ENCODE peak calls at places on chromosomes 13 and 19, in eight cellular contexts. U is left ventricle myocardium superior; W is hepatic stellate cell; F is mammary epithelial cell; P is stimulated activated CD8-positive, alpha-beta memory T cell treated with anti-CD3 and anti-CD28 coated beads, Interleukin-12 subunit alpha, Interleukin-12 subunit beta, amount 100 ng/mL, for 4 hours; G is GM20000; I is stimulated activated CD4-positive, alpha-beta T cell treated with anti-CD3 and anti-CD28 coated beads, Interleukin-15, amount 100 ng/mL, for 1 hour; S is head of caudate nucleus. C is an unnamed sample.

GRCh38 chr13:79128158-79128557 is 277.9 kb downstream of the RBM26 start:
- DNase-seq in P (no peak), F (peak), W (no peak), I (no peak), G (no peak), S (no peak), U (no peak), C (no peak)

GRCh38 chr19:17469371-17470203 is 737 bp upstream of the SLC27A1 start:
- DNase-seq in U (peak), G (peak), S (peak), W (peak), P (peak), I (peak), F (peak), C (peak)

GRCh38 chr13:81133066-81133465 is 792.1 kb upstream of the SPRY2 start:
- DNase-seq in F (peak), I (no peak), P (no peak), W (no peak), G (no peak), U (no peak), S (no peak), C (no peak)

GRCh38 chr13:35630551-35631275 is 154.2 kb upstream of the MAB21L1 start:
- DNase-seq in S (no peak), W (peak), U (no peak), I (no peak), G (peak), F (peak), P (no peak), C (no peak)

GRCh38 chr19:29687897-29688728 is 22.9 kb downstream of the PLEKHF1 start:
- DNase-seq in F (peak), S (no peak), W (no peak), P (no peak), I (no peak), U (no peak), G (no peak), C (no peak)

GRCh38 chr19:54297759-54298305 is 15.1 kb downstream of the LILRA5 start:
- DNase-seq in P (no peak), U (no peak), G (no peak), S (no peak), I (no peak), W (no peak), F (no peak), C (no peak)

GRCh38 chr13:19670147-19670546 is 36.7 kb downstream of the MPHOSPH8 start:
- DNase-seq in G (no peak), U (no peak), F (no peak), P (no peak), I (no peak), W (no peak), S (no peak), C (no peak)

GRCh38 chr13:110285991-110286923 is 20.7 kb downstream of the COL4A1 start:
- DNase-seq in I (no peak), S (no peak), U (no peak), F (no peak), W (no peak), P (no peak), G (no peak), C (no peak)

GRCh38 chr13:74338341-74338740 is 204.1 kb upstream of the KLF12 start:
- DNase-seq in P (no peak), I (no peak), U (no peak), F (no peak), W (no peak), S (no peak), G (no peak), C (no peak)

GRCh38 chr13:98273824-98274786 is 97.0 kb upstream of the RNF113B start:
- DNase-seq in S (no peak), U (no peak), G (no peak), W (no peak), I (no peak), F (no peak), P (no peak), C (peak)

GRCh38 chr13:114309806-114310410 is 4.4 kb upstream of the CHAMP1 start:
- DNase-seq in F (no peak), W (no peak), S (no peak), U (no peak), I (no peak), P (no peak), G (no peak), C (peak)

GRCh38 chr13:23020246-23020843 is 160.4 kb upstream of the SGCG start:
- DNase-seq in P (no peak), G (peak), S (peak), I (no peak), W (peak), F (peak), U (no peak), C (peak)

GRCh38 chr19:11377756-11378155 is 3.3 kb downstream of the SWSAP1 start:
- DNase-seq in F (no peak), S (no peak), P (no peak), U (no peak), G (no peak), I (no peak), W (no peak), C (no peak)

GRCh38 chr13:106424805-106425204 is 110.7 kb downstream of the EFNB2 start:
- DNase-seq in P (no peak), U (no peak), S (no peak), G (no peak), F (no peak), I (no peak), W (no peak), C (no peak)

GRCh38 chr13:111095031-111095840 is 19.9 kb upstream of the ARHGEF7 start:
- DNase-seq in S (no peak), P (no peak), F (no peak), I (no peak), W (no peak), U (no peak), G (no peak), C (peak)

GRCh38 chr19:38107129-38107528 is 116.9 kb downstream of the DPF1 start:
- DNase-seq in I (no peak), P (no peak), S (no peak), G (no peak), W (no peak), F (no peak), U (no peak), C (peak)

GRCh38 chr13:20390526-20391175 is 135.0 kb downstream of the CRYL1 start:
- DNase-seq in I (no peak), G (peak), P (no peak), U (no peak), S (no peak), W (peak), F (no peak), C (no peak)